ENCODE peak calls at places on chromosome 22, in seven cellular contexts. One of them, this sample, is unnamed.

GRCh38 chr22:29994941-29995340 is 85.3 kb upstream of the HORMAD2 start:
- DNase-seq in A549: peak
- DNase-seq in K562: no peak
- DNase-seq in GM12878: no peak
- DNase-seq in H1: no peak
- DNase-seq in HCT116: no peak
- DNase-seq in HepG2: peak
- DNase-seq in this sample: peak

GRCh38 chr22:44723801-44724200 is 21.8 kb downstream of the PRR5 start:
- DNase-seq in A549: peak
- DNase-seq in K562: no peak
- DNase-seq in GM12878: peak
- DNase-seq in H1: no peak
- DNase-seq in HCT116: peak
- DNase-seq in HepG2: peak
- DNase-seq in this sample: peak

GRCh38 chr22:30386608-30386959 is 627 bp downstream of the RNF215 start:
- DNase-seq in A549: no peak
- DNase-seq in K562: no peak
- DNase-seq in GM12878: no peak
- DNase-seq in H1: no peak
- DNase-seq in HCT116: no peak
- DNase-seq in HepG2: no peak
- DNase-seq in this sample: no peak

GRCh38 chr22:17570851-17571631 is 7.7 kb downstream of the SLC25A18 start:
- DNase-seq in A549: no peak
- DNase-seq in K562: no peak
- DNase-seq in GM12878: no peak
- DNase-seq in H1: no peak
- DNase-seq in HCT116: no peak
- DNase-seq in HepG2: no peak
- DNase-seq in this sample: peak

GRCh38 chr22:30219668-30220278 is 26.8 kb downstream of the LIF start:
- DNase-seq in A549: no peak
- DNase-seq in K562: no peak
- DNase-seq in GM12878: no peak
- DNase-seq in H1: no peak
- DNase-seq in HCT116: no peak
- DNase-seq in HepG2: no peak
- DNase-seq in this sample: no peak

GRCh38 chr22:17633217-17633997 is 4.9 kb upstream of the ATP6V1E1 start:
- DNase-seq in A549: peak
- DNase-seq in K562: peak
- DNase-seq in GM12878: no peak
- DNase-seq in H1: no peak
- DNase-seq in HCT116: peak
- DNase-seq in HepG2: peak
- DNase-seq in this sample: peak

GRCh38 chr22:26002456-26002855 is 166.8 kb upstream of the SEZ6L start:
- DNase-seq in A549: no peak
- DNase-seq in K562: no peak
- DNase-seq in GM12878: no peak
- DNase-seq in H1: no peak
- DNase-seq in HCT116: no peak
- DNase-seq in HepG2: no peak
- DNase-seq in this sample: no peak

GRCh38 chr22:43921361-43921760 is 2.2 kb upstream of the PNPLA3 start:
- DNase-seq in A549: no peak
- DNase-seq in K562: no peak
- DNase-seq in GM12878: no peak
- DNase-seq in H1: no peak
- DNase-seq in HCT116: peak
- DNase-seq in HepG2: peak
- DNase-seq in this sample: peak

GRCh38 chr22:20243545-20244249 is 24.4 kb downstream of the RTN4R start:
- DNase-seq in A549: peak
- DNase-seq in K562: peak
- DNase-seq in GM12878: no peak
- DNase-seq in H1: no peak
- DNase-seq in HCT116: no peak
- DNase-seq in HepG2: no peak
- DNase-seq in this sample: peak

GRCh38 chr22:30206964-30207363 is 39.6 kb downstream of the LIF start:
- DNase-seq in A549: peak
- DNase-seq in K562: no peak
- DNase-seq in GM12878: no peak
- DNase-seq in H1: no peak
- DNase-seq in HCT116: peak
- DNase-seq in HepG2: peak
- DNase-seq in this sample: peak

GRCh38 chr22:48894064-48894671 is 933.5 kb downstream of the BRD1 start:
- DNase-seq in A549: no peak
- DNase-seq in K562: peak
- DNase-seq in GM12878: no peak
- DNase-seq in H1: no peak
- DNase-seq in HCT116: no peak
- DNase-seq in HepG2: no peak
- DNase-seq in this sample: no peak

GRCh38 chr22:30919973-30920372 is 48.6 kb downstream of the MORC2 start:
- DNase-seq in A549: no peak
- DNase-seq in K562: no peak
- DNase-seq in GM12878: no peak
- DNase-seq in H1: no peak
- DNase-seq in HCT116: no peak
- DNase-seq in HepG2: no peak
- DNase-seq in this sample: no peak

GRCh38 chr22:31241200-31241599 is 29.1 kb downstream of the LIMK2 start:
- DNase-seq in A549: no peak
- DNase-seq in K562: peak
- DNase-seq in GM12878: no peak
- DNase-seq in H1: no peak
- DNase-seq in HCT116: no peak
- DNase-seq in HepG2: peak
- DNase-seq in this sample: peak

GRCh38 chr22:44448271-44448780 is 49.7 kb downstream of the RTL6 start:
- DNase-seq in A549: peak
- DNase-seq in K562: no peak
- DNase-seq in GM12878: no peak
- DNase-seq in H1: no peak
- DNase-seq in HCT116: no peak
- DNase-seq in HepG2: no peak
- DNase-seq in this sample: peak

GRCh38 chr22:37981282-37982011 is 2.9 kb downstream of the SOX10 start:
- DNase-seq in A549: no peak
- DNase-seq in K562: no peak
- DNase-seq in GM12878: no peak
- DNase-seq in H1: no peak
- DNase-seq in HCT116: no peak
- DNase-seq in HepG2: peak
- DNase-seq in this sample: no peak

GRCh38 chr22:44659140-44659539 is 42.9 kb upstream of the PRR5 start:
- DNase-seq in A549: no peak
- DNase-seq in K562: no peak
- DNase-seq in GM12878: no peak
- DNase-seq in H1: no peak
- DNase-seq in HCT116: no peak
- DNase-seq in HepG2: no peak
- DNase-seq in this sample: no peak

GRCh38 chr22:29231971-29232959 is 26.6 kb downstream of the EMID1 start:
- DNase-seq in A549: no peak
- DNase-seq in K562: peak
- DNase-seq in GM12878: no peak
- DNase-seq in H1: no peak
- DNase-seq in HCT116: no peak
- DNase-seq in HepG2: peak
- DNase-seq in this sample: no peak

GRCh38 chr22:32803020-32803758 is 1.7 kb downstream of the TIMP3 start:
- DNase-seq in A549: no peak
- DNase-seq in K562: no peak
- DNase-seq in GM12878: no peak
- DNase-seq in H1: no peak
- DNase-seq in HCT116: no peak
- DNase-seq in HepG2: no peak
- DNase-seq in this sample: peak

GRCh38 chr22:44363214-44363979 is 50.6 kb upstream of the SHISAL1 start:
- DNase-seq in A549: peak
- DNase-seq in K562: no peak
- DNase-seq in GM12878: no peak
- DNase-seq in H1: no peak
- DNase-seq in HCT116: no peak
- DNase-seq in HepG2: peak
- DNase-seq in this sample: peak

GRCh38 chr22:47919893-47920292 is 1157.4 kb downstream of the TBC1D22A start:
- DNase-seq in A549: no peak
- DNase-seq in K562: no peak
- DNase-seq in GM12878: no peak
- DNase-seq in H1: no peak
- DNase-seq in HCT116: no peak
- DNase-seq in HepG2: no peak
- DNase-seq in this sample: no peak

GRCh38 chr22:29596408-29596807 is 7.0 kb upstream of the NF2 start:
- DNase-seq in A549: no peak
- DNase-seq in K562: no peak
- DNase-seq in GM12878: no peak
- DNase-seq in H1: no peak
- DNase-seq in HCT116: no peak
- DNase-seq in HepG2: no peak
- DNase-seq in this sample: no peak

GRCh38 chr22:39174498-39175120 is 22.1 kb upstream of the CBX7 start:
- DNase-seq in A549: peak
- DNase-seq in K562: no peak
- DNase-seq in GM12878: no peak
- DNase-seq in H1: peak
- DNase-seq in HCT116: peak
- DNase-seq in HepG2: peak
- DNase-seq in this sample: peak

GRCh38 chr22:29148036-29148435 is 57.7 kb upstream of the EMID1 start:
- DNase-seq in A549: no peak
- DNase-seq in K562: no peak
- DNase-seq in GM12878: no peak
- DNase-seq in H1: no peak
- DNase-seq in HCT116: no peak
- DNase-seq in HepG2: no peak
- DNase-seq in this sample: no peak

GRCh38 chr22:30940655-30941362 is 27.8 kb downstream of the MORC2 start:
- DNase-seq in A549: no peak
- DNase-seq in K562: no peak
- DNase-seq in GM12878: no peak
- DNase-seq in H1: no peak
- DNase-seq in HCT116: no peak
- DNase-seq in HepG2: no peak
- DNase-seq in this sample: no peak

DNA sequence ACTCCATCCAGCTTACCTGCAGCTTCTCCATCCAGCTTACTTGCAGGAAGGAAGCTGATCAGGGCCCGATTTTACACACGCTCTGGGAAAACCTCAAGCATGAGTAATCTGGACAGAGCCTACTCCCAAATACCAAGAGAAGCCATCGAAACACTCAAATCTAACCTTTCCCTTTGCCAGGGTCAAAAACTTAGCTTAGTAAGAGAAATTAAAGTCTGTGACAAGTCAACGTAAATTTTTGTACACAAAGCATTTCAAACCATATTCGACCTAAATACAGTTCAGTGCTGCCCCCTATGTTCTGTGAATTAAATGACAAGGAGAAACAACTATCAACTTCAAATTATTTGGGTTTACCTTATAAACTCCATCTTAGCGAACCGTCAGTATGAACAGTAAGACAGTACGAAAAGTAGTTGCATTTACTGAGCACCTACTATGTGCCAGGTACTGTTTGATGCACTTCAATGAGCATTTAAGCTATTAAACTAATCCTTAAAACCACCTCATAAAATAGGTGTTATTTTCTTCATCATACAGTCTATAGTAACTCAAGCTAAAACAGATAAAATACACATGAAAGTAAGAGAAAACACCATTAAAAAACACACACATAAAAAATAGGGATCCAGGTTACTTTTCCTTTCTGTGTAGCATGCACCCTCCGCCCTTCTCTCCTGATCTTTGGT is 36.9 kb downstream of the ARFGAP3 start:
- DNase-seq in A549: no peak
- DNase-seq in K562: peak
- DNase-seq in GM12878: no peak
- DNase-seq in H1: no peak
- DNase-seq in HCT116: no peak
- DNase-seq in HepG2: no peak
- DNase-seq in this sample: peak
- TF ChIP-seq CEBPB in A549: no peak
- TF ChIP-seq CEBPB in K562: no peak
- TF ChIP-seq CEBPB in GM12878: no peak
- TF ChIP-seq CEBPB in H1: no peak
- TF ChIP-seq CEBPB in HCT116: no peak
- TF ChIP-seq CEBPB in HepG2: no peak
- TF ChIP-seq CEBPB in this sample: no peak

DNA sequence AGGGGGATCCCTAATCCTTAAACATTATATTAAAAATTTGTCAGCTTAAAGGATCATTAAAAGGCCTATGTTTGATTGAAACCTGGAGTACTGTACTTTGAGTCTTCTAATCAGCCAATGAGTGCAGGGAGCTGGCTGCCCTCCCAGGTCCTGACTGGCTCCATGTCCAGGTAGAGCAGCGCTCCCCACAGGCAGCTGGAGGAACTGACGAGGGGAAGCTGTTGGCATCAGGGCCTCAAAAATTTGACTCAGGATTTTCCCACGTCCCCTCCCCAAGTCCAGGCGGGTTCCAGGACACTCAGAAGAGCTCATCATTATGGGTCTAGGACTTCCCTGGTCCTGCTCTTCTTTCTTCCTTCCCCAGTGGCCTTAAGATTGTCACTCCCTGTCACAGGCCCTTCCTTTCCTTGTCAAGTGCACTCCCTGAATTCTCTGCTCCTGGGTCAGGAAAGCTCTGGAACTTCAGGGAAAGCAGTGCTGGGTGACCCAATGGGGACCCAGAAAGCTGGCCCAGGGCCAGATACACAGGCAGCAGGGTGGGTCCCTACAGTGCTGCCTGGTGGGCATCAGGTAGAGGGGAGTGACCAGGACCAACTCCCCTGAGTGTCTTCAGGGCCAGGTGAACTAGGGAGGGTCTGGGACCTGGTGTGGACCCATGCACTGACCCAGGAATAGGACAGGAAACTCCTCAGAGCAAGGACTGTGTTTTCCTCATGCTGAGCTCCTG is 65.5 kb downstream of the GGTLC2 start:
- DNase-seq in A549: peak
- DNase-seq in K562: peak
- DNase-seq in GM12878: no peak
- DNase-seq in H1: no peak
- DNase-seq in HCT116: no peak
- DNase-seq in HepG2: no peak
- DNase-seq in this sample: no peak
- TF ChIP-seq CEBPB in A549: no peak
- TF ChIP-seq CEBPB in K562: no peak
- TF ChIP-seq CEBPB in GM12878: no peak
- TF ChIP-seq CEBPB in H1: no peak
- TF ChIP-seq CEBPB in HCT116: no peak
- TF ChIP-seq CEBPB in HepG2: no peak
- TF ChIP-seq CEBPB in this sample: no peak

GRCh38 chr22:35921777-35922176 is 106.8 kb downstream of the RBFOX2 start:
- DNase-seq in A549: peak
- DNase-seq in K562: peak
- DNase-seq in GM12878: peak
- DNase-seq in H1: no peak
- DNase-seq in HCT116: peak
- DNase-seq in HepG2: peak
- DNase-seq in this sample: peak
- TF ChIP-seq CEBPB in A549: no peak
- TF ChIP-seq CEBPB in K562: no peak
- TF ChIP-seq CEBPB in GM12878: no peak
- TF ChIP-seq CEBPB in H1: peak
- TF ChIP-seq CEBPB in HCT116: no peak
- TF ChIP-seq CEBPB in HepG2: no peak
- TF ChIP-seq CEBPB in this sample: no peak

GRCh38 chr22:24170189-24170588 is 11.1 kb upstream of the SUSD2 start:
- DNase-seq in A549: no peak
- DNase-seq in K562: no peak
- DNase-seq in GM12878: no peak
- DNase-seq in H1: no peak
- DNase-seq in HCT116: no peak
- DNase-seq in HepG2: no peak
- DNase-seq in this sample: no peak
- TF ChIP-seq CEBPB in A549: no peak
- TF ChIP-seq CEBPB in K562: no peak
- TF ChIP-seq CEBPB in GM12878: no peak
- TF ChIP-seq CEBPB in H1: no peak
- TF ChIP-seq CEBPB in HCT116: no peak
- TF ChIP-seq CEBPB in HepG2: no peak
- TF ChIP-seq CEBPB in this sample: no peak

This sample was measured in IMR-90.